ENCODE peak calls at places on chromosomes 12 and 14, in four cellular contexts. P, C, H and A are unnamed samples.

GRCh38 chr14:64038857-64039542 is 186.2 kb downstream of the SYNE2 start:
- DNase-seq in P (no peak), C (no peak), H (no peak), A (peak)

GRCh38 chr12:123763093-123763492 is 992 bp downstream of the DNAH10 start:
- DNase-seq in P (no peak), C (no peak), H (no peak), A (no peak)

GRCh38 chr12:132600048-132601032 is 10.0 kb downstream of the LRCOL1 start:
- DNase-seq in P (peak), C (peak), H (peak), A (peak)

GRCh38 chr12:43237238-43237879 is 314.6 kb downstream of the ADAMTS20 start:
- DNase-seq in P (no peak), C (no peak), H (no peak), A (no peak)

GRCh38 chr12:66637693-66638301 is 41.1 kb downstream of the GRIP1 start:
- DNase-seq in P (no peak), C (no peak), H (no peak), A (no peak)

GRCh38 chr14:68089146-68089715 is 269.7 kb downstream of the RAD51B start:
- DNase-seq in P (peak), C (no peak), H (no peak), A (peak)

GRCh38 chr12:106139422-106140141 is 828 bp upstream of the NUAK1 start:
- DNase-seq in P (peak), C (no peak), H (peak), A (peak)

GRCh38 chr14:97033556-97034081 is 236.4 kb downstream of the VRK1 start:
- DNase-seq in P (no peak), C (no peak), H (no peak), A (no peak)

GRCh38 chr12:46265102-46265501 is 3.7 kb downstream of the SLC38A1 start:
- DNase-seq in P (no peak), C (no peak), H (no peak), A (no peak)

GRCh38 chr14:101237241-101237616 is 324.1 kb upstream of the DIO3 start:
- DNase-seq in P (no peak), C (no peak), H (no peak), A (no peak)

GRCh38 chr12:114405449-114406271 is at the start of gene TBX5:
- DNase-seq in P (no peak), C (no peak), H (no peak), A (peak)

GRCh38 chr14:102922490-102923200 is at the start of gene AMN:
- DNase-seq in P (peak), C (peak), H (peak), A (no peak)

DNA sequence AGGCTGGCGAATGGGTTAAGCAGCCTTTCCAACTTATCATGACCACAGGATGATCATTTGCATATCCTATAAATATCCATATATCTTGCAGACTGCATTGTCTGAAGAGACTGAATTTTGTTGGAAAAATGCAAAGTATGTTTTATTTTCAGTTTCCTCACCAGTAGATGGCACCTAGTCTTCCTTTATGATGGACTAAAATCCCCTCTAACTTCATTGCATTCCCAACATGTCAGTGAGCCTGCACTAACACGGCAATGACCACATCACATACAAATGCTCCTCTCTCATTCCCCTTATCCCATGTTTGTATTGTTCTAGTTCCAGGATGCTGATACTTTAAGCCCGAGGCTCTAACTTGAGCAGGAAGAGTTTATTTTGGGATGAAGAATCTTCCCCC is 24.7 kb upstream of the MYBPC1 start:
- DNase-seq in P (peak), C (no peak), H (peak), A (peak)
- TF ChIP-seq MAZ in P (no peak), C (no peak), H (no peak), A (no peak)

GRCh38 chr12:109422251-109422650 is 54.8 kb downstream of the KCTD10 start:
- DNase-seq in P (no peak), C (no peak), H (no peak), A (no peak)
- TF ChIP-seq CEBPB in P (no peak), C (no peak), H (no peak), A (no peak)

DNA sequence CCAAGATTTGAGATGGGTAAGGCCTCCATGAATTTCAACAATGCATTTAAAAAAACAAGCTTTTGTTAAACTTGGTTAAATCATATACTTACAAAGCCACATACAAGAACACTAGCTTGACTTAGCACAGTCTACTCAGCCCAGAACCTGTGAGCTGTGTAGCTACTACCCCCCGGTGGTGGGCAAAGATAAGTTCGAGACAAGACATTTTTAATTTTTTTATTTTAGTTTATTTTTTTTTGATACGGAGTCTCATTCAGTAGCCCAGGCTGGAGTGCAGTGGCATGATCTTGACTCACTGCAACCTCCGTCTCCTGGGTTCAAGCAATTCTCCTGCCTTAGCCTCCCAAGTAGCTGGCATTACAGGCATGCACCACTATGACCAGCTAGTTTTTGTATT is 3.7 kb upstream of the NECAP1 start:
- DNase-seq in P (peak), C (peak), H (no peak), A (peak)
- TF ChIP-seq MAZ in P (no peak), C (no peak), H (no peak), A (no peak)

GRCh38 chr12:104888456-104888855 is 69.6 kb downstream of the SLC41A2 start:
- DNase-seq in P (no peak), C (no peak), H (no peak), A (no peak)
- TF ChIP-seq CEBPB in P (no peak), C (no peak), H (no peak), A (no peak)